ENCODE peak calls at places on chromosome 6, in ten cellular contexts. D, A, V, X, K, M, B, Z, R and L are unnamed samples.

GRCh38 chr6:89254569-89254968 is 37.4 kb upstream of the GABRR1 start:
- DNase-seq in D (no peak), A (no peak), V (no peak), X (peak; percentile 3), K (no peak), M (no peak), B (no peak), Z (no peak), R (no peak), L (no peak)

GRCh38 chr6:18088419-18089296 is 33.8 kb downstream of the NHLRC1 start:
- DNase-seq in D (no peak), A (peak; percentile 76), V (no peak), X (no peak), K (no peak), M (no peak), B (no peak), Z (no peak), R (no peak), L (no peak)

GRCh38 chr6:143286280-143286795 is 164.2 kb downstream of the ADAT2 start:
- DNase-seq in D (no peak), A (no peak), V (no peak), X (peak; percentile 32), K (no peak), M (no peak), B (peak; percentile 46), Z (no peak), R (no peak), L (no peak)

GRCh38 chr6:142867988-142868818 is 76.8 kb downstream of the HIVEP2 start:
- DNase-seq in D (no peak), A (no peak), V (no peak), X (peak; percentile 65), K (no peak), M (no peak), B (no peak), Z (no peak), R (no peak), L (no peak)

GRCh38 chr6:118917550-118918321 is 17.2 kb downstream of the MCM9 start:
- DNase-seq in D (no peak), A (no peak), V (no peak), X (no peak), K (no peak), M (no peak), B (no peak), Z (no peak), R (no peak), L (no peak)

GRCh38 chr6:107698146-107698545 is 126.0 kb downstream of the SCML4 start:
- DNase-seq in D (no peak), A (no peak), V (no peak), X (peak; percentile 62), K (no peak), M (no peak), B (peak; percentile 57), Z (no peak), R (no peak), L (no peak)

GRCh38 chr6:121142093-121142492 is 192.2 kb downstream of the TBC1D32 start:
- DNase-seq in D (no peak), A (no peak), V (no peak), X (no peak), K (no peak), M (no peak), B (no peak), Z (no peak), R (no peak), L (no peak)

GRCh38 chr6:137849709-137850093 is 17.4 kb upstream of the TNFAIP3 start:
- DNase-seq in D (peak; percentile 72), A (no peak), V (no peak), X (no peak), K (no peak), M (no peak), B (no peak), Z (no peak), R (no peak), L (no peak)

GRCh38 chr6:85126448-85127178 is 323.3 kb upstream of the NT5E start:
- DNase-seq in D (peak; percentile 21), A (no peak), V (no peak), X (peak; percentile 73), K (peak; percentile 34), M (peak; percentile 85), B (peak; percentile 39), Z (no peak), R (no peak), L (no peak)

GRCh38 chr6:164208371-164208770 is 793.9 kb downstream of the QKI start:
- DNase-seq in D (no peak), A (no peak), V (no peak), X (no peak), K (no peak), M (no peak), B (no peak), Z (no peak), R (no peak), L (no peak)

GRCh38 chr6:40803897-40804702 is 216.9 kb upstream of the LRFN2 start:
- DNase-seq in D (no peak), A (no peak), V (no peak), X (no peak), K (no peak), M (no peak), B (peak; percentile 56), Z (no peak), R (no peak), L (no peak)

GRCh38 chr6:50791900-50792508 is 26.7 kb upstream of the TFAP2B start:
- DNase-seq in D (no peak), A (peak; percentile 71), V (no peak), X (peak; percentile 44), K (peak; percentile 12), M (no peak), B (peak; percentile 66), Z (no peak), R (no peak), L (no peak)

GRCh38 chr6:157420497-157420896 is 39.5 kb downstream of the ZDHHC14 start:
- DNase-seq in D (no peak), A (no peak), V (no peak), X (no peak), K (no peak), M (no peak), B (no peak), Z (no peak), R (no peak), L (no peak)

GRCh38 chr6:148530394-148530923 is 187.8 kb downstream of the SASH1 start:
- DNase-seq in D (no peak), A (no peak), V (no peak), X (peak; percentile 84), K (no peak), M (no peak), B (peak; percentile 73), Z (no peak), R (no peak), L (no peak)

GRCh38 chr6:41073968-41074691 is 1.4 kb downstream of the NFYA start:
- DNase-seq in D (no peak), A (no peak), V (no peak), X (peak; percentile 31), K (no peak), M (no peak), B (peak; percentile 48), Z (no peak), R (no peak), L (no peak)

GRCh38 chr6:140774080-140774505 is 1358.6 kb upstream of the GJE1 start:
- DNase-seq in D (no peak), A (peak; percentile 10), V (peak; percentile 30), X (peak; percentile 93), K (no peak), M (no peak), B (peak; percentile 75), Z (no peak), R (no peak), L (no peak)

GRCh38 chr6:72084992-72085569 is 198.7 kb downstream of the RIMS1 start:
- DNase-seq in D (no peak), A (peak; percentile 37), V (no peak), X (peak; percentile 50), K (no peak), M (no peak), B (peak; percentile 76), Z (no peak), R (no peak), L (no peak)

GRCh38 chr6:82955841-82956240 is 109.8 kb downstream of the UBE3D start:
- DNase-seq in D (no peak), A (no peak), V (no peak), X (peak; percentile 68), K (no peak), M (no peak), B (peak; percentile 69), Z (no peak), R (no peak), L (no peak)

GRCh38 chr6:5936611-5937010 is 70.1 kb downstream of the NRN1 start:
- DNase-seq in D (no peak), A (no peak), V (no peak), X (no peak), K (no peak), M (no peak), B (no peak), Z (no peak), R (no peak), L (no peak)

GRCh38 chr6:126318797-126319196 is 21.1 kb upstream of the CENPW start:
- DNase-seq in D (no peak), A (no peak), V (no peak), X (no peak), K (no peak), M (no peak), B (no peak), Z (no peak), R (no peak), L (no peak)

GRCh38 chr6:71460933-71461332 is 172.3 kb downstream of the OGFRL1 start:
- DNase-seq in D (no peak), A (no peak), V (no peak), X (peak; percentile 47), K (no peak), M (no peak), B (no peak), Z (no peak), R (no peak), L (no peak)

GRCh38 chr6:19603716-19604115 is 233.5 kb upstream of the ID4 start:
- DNase-seq in D (no peak), A (no peak), V (no peak), X (no peak), K (peak; percentile 7), M (no peak), B (no peak), Z (no peak), R (no peak), L (no peak)

GRCh38 chr6:113381957-113382356 is 475.2 kb upstream of the MARCKS start:
- DNase-seq in D (no peak), A (no peak), V (peak; percentile 55), X (peak; percentile 94), K (peak; percentile 26), M (no peak), B (peak; percentile 47), Z (no peak), R (no peak), L (no peak)

GRCh38 chr6:151143806-151144205 is 96.0 kb upstream of the AKAP12 start:
- DNase-seq in D (no peak), A (no peak), V (no peak), X (no peak), K (no peak), M (no peak), B (no peak), Z (no peak), R (no peak), L (no peak)

GRCh38 chr6:23705691-23706090 is 420.3 kb upstream of the NRSN1 start:
- DNase-seq in D (no peak), A (no peak), V (no peak), X (no peak), K (no peak), M (no peak), B (no peak), Z (no peak), R (no peak), L (no peak)

GRCh38 chr6:75532521-75532920 is 38.9 kb upstream of the FILIP1 start:
- DNase-seq in D (no peak), A (no peak), V (no peak), X (peak; percentile 56), K (no peak), M (no peak), B (peak; percentile 72), Z (no peak), R (no peak), L (no peak)

GRCh38 chr6:36595168-36595818 is 1.1 kb downstream of the SRSF3 start:
- DNase-seq in D (peak; percentile 51), A (no peak), V (no peak), X (peak; percentile 71), K (peak; percentile 71), M (no peak), B (peak; percentile 77), Z (no peak), R (no peak), L (no peak)

GRCh38 chr6:52157301-52157930 is 28.8 kb upstream of the IL17A start:
- DNase-seq in D (peak; percentile 50), A (no peak), V (peak; percentile 48), X (no peak), K (no peak), M (no peak), B (peak; percentile 0), Z (peak; percentile 8), R (no peak), L (no peak)